ENCODE peak calls at places on chromosome 21, in eight cellular contexts. Y is activated T-cell treated with anti-CD3 and anti-CD28 coated beads, Interleukin-2, amount 50 U/mL, for 4 hours; I is amniotic stem cell; H is NCI-H774; C is cardiac muscle cell; K is retina; M is stimulated activated CD8-positive, alpha-beta memory T cell treated with anti-CD3 and anti-CD28 coated beads, Interleukin-12 subunit alpha, Interleukin-12 subunit beta, amount 100 ng/mL, for 4 hours; N is hippocampal formation. G is an unnamed sample.

GRCh38 chr21:38930838-38931237 is 125.1 kb downstream of the ETS2 start:
- DNase-seq in Y (no peak), I (no peak), H (no peak), C (peak), K (no peak), M (no peak), N (peak), G (peak)

GRCh38 chr21:38683222-38683621 is 122.5 kb upstream of the ETS2 start:
- DNase-seq in Y (no peak), I (no peak), H (no peak), C (peak), K (no peak), M (no peak), N (no peak), G (no peak)

GRCh38 chr21:41361786-41362604 is at the start of gene MX2:
- DNase-seq in Y (peak), I (no peak), H (peak), C (peak), K (no peak), M (peak), N (no peak), G (peak)

GRCh38 chr21:29832217-29832616 is 107.6 kb downstream of the GRIK1 start:
- DNase-seq in Y (no peak), I (no peak), H (no peak), C (no peak), K (no peak), M (no peak), N (no peak), G (no peak)

GRCh38 chr21:44887807-44888580 is 14.5 kb upstream of the PTTG1IP start:
- DNase-seq in Y (no peak), I (no peak), H (no peak), C (no peak), K (no peak), M (no peak), N (no peak), G (no peak)

GRCh38 chr21:34229361-34229760 is 134.4 kb upstream of the KCNE2 start:
- DNase-seq in Y (no peak), I (no peak), H (no peak), C (no peak), K (no peak), M (no peak), N (no peak), G (no peak)

GRCh38 chr21:42424848-42425602 is 21.3 kb downstream of the UBASH3A start:
- DNase-seq in Y (peak), I (no peak), H (no peak), C (no peak), K (no peak), M (peak), N (no peak), G (no peak)

GRCh38 chr21:41576010-41576615 is 68.2 kb upstream of the TMPRSS2 start:
- DNase-seq in Y (no peak), I (no peak), H (no peak), C (no peak), K (no peak), M (no peak), N (no peak), G (no peak)

GRCh38 chr21:32958288-32958992 is 67.3 kb upstream of the OLIG2 start:
- DNase-seq in Y (no peak), I (no peak), H (no peak), C (no peak), K (no peak), M (no peak), N (no peak), G (no peak)